ENCODE peak calls at places on chromosomes 16 and 17, in seven cellular contexts. One of them, this sample, is unnamed.

GRCh38 chr16:1363501-1364041 is 11.8 kb downstream of the GNPTG start:
- DNase-seq in retina: peak
- DNase-seq in H9: peak
- DNase-seq in colonic mucosa: peak
- DNase-seq in stimulated activated CD4-positive, alpha-beta T cell treated with anti-CD3 and anti-CD28 coated beads, Interleukin-2, amount 100 ng/mL, for 48 hours: peak
- DNase-seq in astrocyte of the spinal cord: peak
- DNase-seq in thoracic aorta: no peak
- DNase-seq in this sample: peak

GRCh38 chr17:21275047-21275578 is 9.4 kb upstream of the MAP2K3 start:
- DNase-seq in retina: no peak
- DNase-seq in H9: no peak
- DNase-seq in colonic mucosa: no peak
- DNase-seq in stimulated activated CD4-positive, alpha-beta T cell treated with anti-CD3 and anti-CD28 coated beads, Interleukin-2, amount 100 ng/mL, for 48 hours: no peak
- DNase-seq in astrocyte of the spinal cord: no peak
- DNase-seq in thoracic aorta: no peak
- DNase-seq in this sample: no peak

GRCh38 chr16:180921-181667 is 835 bp downstream of the HBQ1 start:
- DNase-seq in retina: peak
- DNase-seq in H9: peak
- DNase-seq in colonic mucosa: peak
- DNase-seq in stimulated activated CD4-positive, alpha-beta T cell treated with anti-CD3 and anti-CD28 coated beads, Interleukin-2, amount 100 ng/mL, for 48 hours: peak
- DNase-seq in astrocyte of the spinal cord: peak
- DNase-seq in thoracic aorta: no peak
- DNase-seq in this sample: peak

GRCh38 chr16:31480851-31481250 is 2.1 kb upstream of the SLC5A2 start:
- DNase-seq in retina: no peak
- DNase-seq in H9: no peak
- DNase-seq in colonic mucosa: peak
- DNase-seq in stimulated activated CD4-positive, alpha-beta T cell treated with anti-CD3 and anti-CD28 coated beads, Interleukin-2, amount 100 ng/mL, for 48 hours: no peak
- DNase-seq in astrocyte of the spinal cord: no peak
- DNase-seq in thoracic aorta: no peak
- DNase-seq in this sample: no peak

GRCh38 chr17:72775914-72776313 is 316.6 kb downstream of the SLC39A11 start:
- DNase-seq in retina: no peak
- DNase-seq in H9: no peak
- DNase-seq in colonic mucosa: no peak
- DNase-seq in stimulated activated CD4-positive, alpha-beta T cell treated with anti-CD3 and anti-CD28 coated beads, Interleukin-2, amount 100 ng/mL, for 48 hours: no peak
- DNase-seq in astrocyte of the spinal cord: no peak
- DNase-seq in thoracic aorta: no peak
- DNase-seq in this sample: no peak

GRCh38 chr16:50269061-50269705 is 2.8 kb downstream of the ADCY7 start:
- DNase-seq in retina: no peak
- DNase-seq in H9: peak
- DNase-seq in colonic mucosa: no peak
- DNase-seq in stimulated activated CD4-positive, alpha-beta T cell treated with anti-CD3 and anti-CD28 coated beads, Interleukin-2, amount 100 ng/mL, for 48 hours: no peak
- DNase-seq in astrocyte of the spinal cord: no peak
- DNase-seq in thoracic aorta: no peak
- DNase-seq in this sample: no peak

GRCh38 chr17:80029235-80029974 is 6.3 kb downstream of the TBC1D16 start:
- DNase-seq in retina: peak
- DNase-seq in H9: no peak
- DNase-seq in colonic mucosa: peak
- DNase-seq in stimulated activated CD4-positive, alpha-beta T cell treated with anti-CD3 and anti-CD28 coated beads, Interleukin-2, amount 100 ng/mL, for 48 hours: no peak
- DNase-seq in astrocyte of the spinal cord: peak
- DNase-seq in thoracic aorta: peak
- DNase-seq in this sample: peak

GRCh38 chr16:77660311-77660710 is 62.0 kb upstream of the NUDT7 start:
- DNase-seq in retina: peak
- DNase-seq in H9: peak
- DNase-seq in colonic mucosa: no peak
- DNase-seq in stimulated activated CD4-positive, alpha-beta T cell treated with anti-CD3 and anti-CD28 coated beads, Interleukin-2, amount 100 ng/mL, for 48 hours: no peak
- DNase-seq in astrocyte of the spinal cord: peak
- DNase-seq in thoracic aorta: no peak
- DNase-seq in this sample: peak

GRCh38 chr17:75262112-75262606 is 480 bp downstream of the MRPS7 start:
- DNase-seq in retina: no peak
- DNase-seq in H9: no peak
- DNase-seq in colonic mucosa: peak
- DNase-seq in stimulated activated CD4-positive, alpha-beta T cell treated with anti-CD3 and anti-CD28 coated beads, Interleukin-2, amount 100 ng/mL, for 48 hours: no peak
- DNase-seq in astrocyte of the spinal cord: no peak
- DNase-seq in thoracic aorta: no peak
- DNase-seq in this sample: peak

GRCh38 chr17:75241143-75241430 is 20.3 kb downstream of the GGA3 start:
- DNase-seq in retina: no peak
- DNase-seq in H9: no peak
- DNase-seq in colonic mucosa: no peak
- DNase-seq in stimulated activated CD4-positive, alpha-beta T cell treated with anti-CD3 and anti-CD28 coated beads, Interleukin-2, amount 100 ng/mL, for 48 hours: no peak
- DNase-seq in astrocyte of the spinal cord: no peak
- DNase-seq in thoracic aorta: no peak
- DNase-seq in this sample: no peak

GRCh38 chr17:18916816-18917496 is 35.0 kb upstream of the SLC5A10 start:
- DNase-seq in retina: no peak
- DNase-seq in H9: no peak
- DNase-seq in colonic mucosa: no peak
- DNase-seq in stimulated activated CD4-positive, alpha-beta T cell treated with anti-CD3 and anti-CD28 coated beads, Interleukin-2, amount 100 ng/mL, for 48 hours: no peak
- DNase-seq in astrocyte of the spinal cord: no peak
- DNase-seq in thoracic aorta: no peak
- DNase-seq in this sample: no peak

GRCh38 chr16:51880776-51881175 is 666.2 kb downstream of the TOX3 start:
- DNase-seq in retina: no peak
- DNase-seq in H9: no peak
- DNase-seq in colonic mucosa: no peak
- DNase-seq in stimulated activated CD4-positive, alpha-beta T cell treated with anti-CD3 and anti-CD28 coated beads, Interleukin-2, amount 100 ng/mL, for 48 hours: no peak
- DNase-seq in astrocyte of the spinal cord: peak
- DNase-seq in thoracic aorta: no peak
- DNase-seq in this sample: peak

GRCh38 chr16:4411684-4412083 is 4.7 kb downstream of the CORO7 start:
- DNase-seq in retina: peak
- DNase-seq in H9: no peak
- DNase-seq in colonic mucosa: peak
- DNase-seq in stimulated activated CD4-positive, alpha-beta T cell treated with anti-CD3 and anti-CD28 coated beads, Interleukin-2, amount 100 ng/mL, for 48 hours: no peak
- DNase-seq in astrocyte of the spinal cord: no peak
- DNase-seq in thoracic aorta: no peak
- DNase-seq in this sample: no peak

GRCh38 chr17:82961366-82962162 is 117.8 kb upstream of the METRNL start:
- DNase-seq in retina: no peak
- DNase-seq in H9: peak
- DNase-seq in colonic mucosa: no peak
- DNase-seq in stimulated activated CD4-positive, alpha-beta T cell treated with anti-CD3 and anti-CD28 coated beads, Interleukin-2, amount 100 ng/mL, for 48 hours: no peak
- DNase-seq in astrocyte of the spinal cord: no peak
- DNase-seq in thoracic aorta: no peak
- DNase-seq in this sample: no peak

GRCh38 chr17:19003966-19004600 is 481 bp downstream of the FAM83G start:
- DNase-seq in retina: peak
- DNase-seq in H9: peak
- DNase-seq in colonic mucosa: peak
- DNase-seq in stimulated activated CD4-positive, alpha-beta T cell treated with anti-CD3 and anti-CD28 coated beads, Interleukin-2, amount 100 ng/mL, for 48 hours: peak
- DNase-seq in astrocyte of the spinal cord: peak
- DNase-seq in thoracic aorta: no peak
- DNase-seq in this sample: peak

GRCh38 chr16:2436110-2436509 is 6.9 kb downstream of the CCNF start:
- DNase-seq in retina: no peak
- DNase-seq in H9: no peak
- DNase-seq in colonic mucosa: no peak
- DNase-seq in stimulated activated CD4-positive, alpha-beta T cell treated with anti-CD3 and anti-CD28 coated beads, Interleukin-2, amount 100 ng/mL, for 48 hours: no peak
- DNase-seq in astrocyte of the spinal cord: no peak
- DNase-seq in thoracic aorta: no peak
- DNase-seq in this sample: no peak

GRCh38 chr17:41800601-41801373 is 11.0 kb downstream of the P3H4 start:
- DNase-seq in retina: peak
- DNase-seq in H9: peak
- DNase-seq in colonic mucosa: peak
- DNase-seq in stimulated activated CD4-positive, alpha-beta T cell treated with anti-CD3 and anti-CD28 coated beads, Interleukin-2, amount 100 ng/mL, for 48 hours: no peak
- DNase-seq in astrocyte of the spinal cord: no peak
- DNase-seq in thoracic aorta: no peak
- DNase-seq in this sample: peak

GRCh38 chr16:5188318-5189025 is 90.9 kb upstream of the EEF2KMT start:
- DNase-seq in retina: no peak
- DNase-seq in H9: no peak
- DNase-seq in colonic mucosa: no peak
- DNase-seq in stimulated activated CD4-positive, alpha-beta T cell treated with anti-CD3 and anti-CD28 coated beads, Interleukin-2, amount 100 ng/mL, for 48 hours: no peak
- DNase-seq in astrocyte of the spinal cord: no peak
- DNase-seq in thoracic aorta: no peak
- DNase-seq in this sample: no peak

GRCh38 chr17:32929288-32929574 is 1.3 kb downstream of the TMEM98 start:
- DNase-seq in retina: peak
- DNase-seq in H9: no peak
- DNase-seq in colonic mucosa: no peak
- DNase-seq in stimulated activated CD4-positive, alpha-beta T cell treated with anti-CD3 and anti-CD28 coated beads, Interleukin-2, amount 100 ng/mL, for 48 hours: no peak
- DNase-seq in astrocyte of the spinal cord: no peak
- DNase-seq in thoracic aorta: no peak
- DNase-seq in this sample: peak

GRCh38 chr16:85029413-85029794 is 1.8 kb downstream of the KIAA0513 start:
- DNase-seq in retina: no peak
- DNase-seq in H9: no peak
- DNase-seq in colonic mucosa: no peak
- DNase-seq in stimulated activated CD4-positive, alpha-beta T cell treated with anti-CD3 and anti-CD28 coated beads, Interleukin-2, amount 100 ng/mL, for 48 hours: peak
- DNase-seq in astrocyte of the spinal cord: peak
- DNase-seq in thoracic aorta: no peak
- DNase-seq in this sample: peak

This sample was measured in fibroblast of lung.